ENCODE peak calls at places on chromosomes 13 and 19, in six cellular contexts. D, B, S, K, M and Z are unnamed samples.

GRCh38 chr13:43787998-43788397 is 1.2 kb upstream of the ENOX1 start:
- DNase-seq in D (no peak), B (no peak), S (no peak), K (peak), M (no peak), Z (peak)

GRCh38 chr19:35345671-35346111 is 2.0 kb upstream of the FFAR1 start:
- DNase-seq in D (no peak), B (no peak), S (no peak), K (no peak), M (no peak), Z (no peak)

GRCh38 chr19:28710278-28710677 is 502.7 kb downstream of the UQCRFS1 start:
- DNase-seq in D (no peak), B (no peak), S (no peak), K (peak), M (no peak), Z (no peak)

GRCh38 chr13:50403311-50403710 is 388.1 kb downstream of the KCNRG start:
- DNase-seq in D (no peak), B (no peak), S (peak), K (no peak), M (no peak), Z (peak)

GRCh38 chr13:105291987-105292386 is 1243.5 kb downstream of the EFNB2 start:
- DNase-seq in D (no peak), B (no peak), S (no peak), K (no peak), M (no peak), Z (no peak)

GRCh38 chr13:100491164-100491847 is 97.3 kb downstream of the GGACT start:
- DNase-seq in D (peak), B (no peak), S (no peak), K (peak), M (peak), Z (no peak)

GRCh38 chr13:37715606-37716015 is 117.0 kb upstream of the POSTN start:
- DNase-seq in D (no peak), B (no peak), S (no peak), K (peak), M (no peak), Z (no peak)

GRCh38 chr19:44072543-44073401 is 813 bp downstream of the ZNF284 start:
- DNase-seq in D (no peak), B (no peak), S (no peak), K (peak), M (no peak), Z (no peak)

GRCh38 chr13:60617863-60618733 is 221.1 kb downstream of the TDRD3 start:
- DNase-seq in D (no peak), B (peak), S (no peak), K (no peak), M (peak), Z (no peak)

GRCh38 chr19:29478578-29479565 is 46.9 kb upstream of the VSTM2B start:
- DNase-seq in D (no peak), B (no peak), S (no peak), K (no peak), M (no peak), Z (no peak)

GRCh38 chr19:30450945-30451344 is 78.8 kb downstream of the ZNF536 start:
- DNase-seq in D (no peak), B (no peak), S (no peak), K (peak), M (no peak), Z (no peak)

GRCh38 chr19:46860125-46860845 is 512 bp upstream of the ARHGAP35 start:
- DNase-seq in D (peak), B (peak), S (peak), K (peak), M (peak), Z (peak)

GRCh38 chr19:22532388-22533310 is 101.5 kb upstream of the ZNF492 start:
- DNase-seq in D (peak), B (peak), S (no peak), K (no peak), M (no peak), Z (peak)

GRCh38 chr13:23858586-23858985 is 30.6 kb downstream of the MIPEP start:
- DNase-seq in D (no peak), B (no peak), S (no peak), K (no peak), M (no peak), Z (no peak)

GRCh38 chr13:81171065-81171647 is 830.2 kb upstream of the SPRY2 start:
- DNase-seq in D (no peak), B (no peak), S (no peak), K (peak), M (no peak), Z (no peak)

GRCh38 chr19:49186108-49186507 is 28.5 kb downstream of the TRPM4 start:
- DNase-seq in D (no peak), B (no peak), S (no peak), K (no peak), M (no peak), Z (no peak)

GRCh38 chr13:29758591-29759114 is 91.8 kb downstream of the UBL3 start:
- DNase-seq in D (no peak), B (peak), S (no peak), K (no peak), M (no peak), Z (no peak)

GRCh38 chr13:94369862-94370491 is 109.5 kb downstream of the DCT start:
- DNase-seq in D (peak), B (no peak), S (no peak), K (no peak), M (no peak), Z (no peak)

GRCh38 chr19:39409886-39410619 is 2.4 kb upstream of the PLEKHG2 start:
- DNase-seq in D (peak), B (peak), S (peak), K (peak), M (no peak), Z (peak)

GRCh38 chr19:35644987-35645679 is 3.0 kb upstream of the COX6B1 start:
- DNase-seq in D (peak), B (peak), S (peak), K (peak), M (no peak), Z (peak)

GRCh38 chr19:6519289-6519688 is 11.5 kb upstream of the TNFSF9 start:
- DNase-seq in D (no peak), B (no peak), S (no peak), K (peak), M (peak), Z (no peak)

GRCh38 chr19:56837492-56837891 is 3.0 kb downstream of the PEG3 start:
- DNase-seq in D (peak), B (peak), S (no peak), K (peak), M (no peak), Z (peak)

GRCh38 chr13:46492946-46493345 is 60.0 kb upstream of the LRCH1 start:
- DNase-seq in D (no peak), B (no peak), S (no peak), K (peak), M (no peak), Z (no peak)

GRCh38 chr13:30551194-30551593 is 66.5 kb upstream of the USPL1 start:
- DNase-seq in D (no peak), B (no peak), S (peak), K (peak), M (no peak), Z (peak)

GRCh38 chr19:53554804-53555203 is 16.9 kb downstream of the ZNF331 start:
- DNase-seq in D (no peak), B (peak), S (no peak), K (no peak), M (no peak), Z (peak)

GRCh38 chr13:64755961-64756360 is 2474.2 kb downstream of the PCDH9 start:
- DNase-seq in D (no peak), B (no peak), S (no peak), K (no peak), M (no peak), Z (no peak)

GRCh38 chr19:13255719-13256059 is 105.5 kb downstream of the IER2 start:
- DNase-seq in D (no peak), B (no peak), S (no peak), K (no peak), M (no peak), Z (no peak)

GRCh38 chr13:64263285-64263684 is 2847.6 kb upstream of the PCDH20 start:
- DNase-seq in D (no peak), B (no peak), S (no peak), K (no peak), M (no peak), Z (no peak)

GRCh38 chr13:78137404-78138142 is 218.9 kb upstream of the EDNRB start:
- DNase-seq in D (no peak), B (no peak), S (no peak), K (peak), M (peak), Z (no peak)